ENCODE peak calls at places on chromosome 21, in eight cellular contexts. One of them, this sample, is unnamed.

GRCh38 chr21:42059141-42059540 is 12.0 kb upstream of the UMODL1 start:
- DNase-seq in body of pancreas: no peak
- DNase-seq in heart left ventricle: peak; percentile 51
- DNase-seq in ovary: no peak
- DNase-seq in sigmoid colon: no peak
- DNase-seq in GM12878: no peak
- DNase-seq in uterus: no peak
- DNase-seq in tibial nerve: no peak
- DNase-seq in this sample: no peak

GRCh38 chr21:41948901-41949300 is 4.9 kb downstream of the C2CD2 start:
- DNase-seq in body of pancreas: no peak
- DNase-seq in uterus: no peak
- DNase-seq in sigmoid colon: no peak
- DNase-seq in tibial nerve: no peak
- DNase-seq in ovary: no peak
- DNase-seq in heart left ventricle: no peak
- DNase-seq in GM12878: no peak
- DNase-seq in this sample: no peak

GRCh38 chr21:16535100-16535418 is 805.3 kb downstream of the USP25 start:
- DNase-seq in GM12878: no peak
- DNase-seq in heart left ventricle: peak; percentile 71
- DNase-seq in ovary: peak; percentile 91
- DNase-seq in sigmoid colon: peak; percentile 93
- DNase-seq in body of pancreas: peak; percentile 85
- DNase-seq in tibial nerve: peak; percentile 74
- DNase-seq in uterus: peak; percentile 93
- DNase-seq in this sample: peak; percentile 30

GRCh38 chr21:40631201-40631600 is 215.8 kb downstream of the DSCAM start:
- DNase-seq in uterus: no peak
- DNase-seq in tibial nerve: no peak
- DNase-seq in ovary: no peak
- DNase-seq in heart left ventricle: no peak
- DNase-seq in sigmoid colon: no peak
- DNase-seq in GM12878: no peak
- DNase-seq in body of pancreas: no peak
- DNase-seq in this sample: no peak

GRCh38 chr21:25994758-25995163 is 175.8 kb downstream of the APP start:
- DNase-seq in heart left ventricle: no peak
- DNase-seq in GM12878: no peak
- DNase-seq in uterus: no peak
- DNase-seq in sigmoid colon: no peak
- DNase-seq in body of pancreas: no peak
- DNase-seq in ovary: no peak
- DNase-seq in tibial nerve: no peak
- DNase-seq in this sample: no peak

GRCh38 chr21:41965447-41966340 is 11.9 kb upstream of the C2CD2 start:
- DNase-seq in sigmoid colon: no peak
- DNase-seq in ovary: peak; percentile 21
- DNase-seq in tibial nerve: no peak
- DNase-seq in GM12878: no peak
- DNase-seq in heart left ventricle: no peak
- DNase-seq in body of pancreas: no peak
- DNase-seq in uterus: peak; percentile 3
- DNase-seq in this sample: no peak

GRCh38 chr21:32198369-32198768 is 80.5 kb downstream of the MIS18A start:
- DNase-seq in heart left ventricle: no peak
- DNase-seq in uterus: no peak
- DNase-seq in body of pancreas: no peak
- DNase-seq in ovary: no peak
- DNase-seq in GM12878: no peak
- DNase-seq in sigmoid colon: no peak
- DNase-seq in tibial nerve: no peak
- DNase-seq in this sample: no peak

GRCh38 chr21:21688877-21689276 is 690.7 kb downstream of the NCAM2 start:
- DNase-seq in uterus: no peak
- DNase-seq in body of pancreas: no peak
- DNase-seq in heart left ventricle: peak; percentile 51
- DNase-seq in tibial nerve: no peak
- DNase-seq in ovary: no peak
- DNase-seq in GM12878: no peak
- DNase-seq in sigmoid colon: no peak
- DNase-seq in this sample: no peak

GRCh38 chr21:42578034-42578433 is 64.4 kb downstream of the SLC37A1 start:
- DNase-seq in GM12878: no peak
- DNase-seq in tibial nerve: no peak
- DNase-seq in sigmoid colon: peak; percentile 36
- DNase-seq in body of pancreas: no peak
- DNase-seq in heart left ventricle: no peak
- DNase-seq in ovary: peak; percentile 19
- DNase-seq in uterus: no peak
- DNase-seq in this sample: peak; percentile 2

GRCh38 chr21:7947422-7947821 is 2574.0 kb upstream of the TPTE start:
- DNase-seq in tibial nerve: no peak
- DNase-seq in body of pancreas: no peak
- DNase-seq in GM12878: no peak
- DNase-seq in sigmoid colon: no peak
- DNase-seq in uterus: no peak
- DNase-seq in heart left ventricle: no peak
- DNase-seq in ovary: no peak
- DNase-seq in this sample: no peak

GRCh38 chr21:7953058-7953457 is 2568.3 kb upstream of the TPTE start:
- DNase-seq in tibial nerve: no peak
- DNase-seq in body of pancreas: no peak
- DNase-seq in heart left ventricle: no peak
- DNase-seq in uterus: no peak
- DNase-seq in ovary: no peak
- DNase-seq in GM12878: no peak
- DNase-seq in sigmoid colon: no peak
- DNase-seq in this sample: no peak

GRCh38 chr21:7951854-7952519 is 2569.4 kb upstream of the TPTE start:
- DNase-seq in uterus: no peak
- DNase-seq in body of pancreas: no peak
- DNase-seq in heart left ventricle: no peak
- DNase-seq in sigmoid colon: no peak
- DNase-seq in tibial nerve: no peak
- DNase-seq in GM12878: no peak
- DNase-seq in ovary: no peak
- DNase-seq in this sample: no peak

GRCh38 chr21:7957713-7958064 is 2563.7 kb upstream of the TPTE start:
- DNase-seq in uterus: no peak
- DNase-seq in body of pancreas: no peak
- DNase-seq in ovary: no peak
- DNase-seq in tibial nerve: no peak
- DNase-seq in GM12878: no peak
- DNase-seq in sigmoid colon: no peak
- DNase-seq in heart left ventricle: no peak
- DNase-seq in this sample: no peak

GRCh38 chr21:7952648-7953047 is 2568.7 kb upstream of the TPTE start:
- DNase-seq in GM12878: no peak
- DNase-seq in tibial nerve: no peak
- DNase-seq in uterus: no peak
- DNase-seq in sigmoid colon: no peak
- DNase-seq in heart left ventricle: no peak
- DNase-seq in ovary: no peak
- DNase-seq in body of pancreas: no peak
- DNase-seq in this sample: no peak
- H3K9me3 ChIP-seq in GM12878: peaks cover 7% of the 10 kb centered on the region
- H3K9me3 ChIP-seq in tibial nerve: peaks cover 72% of the 10 kb centered on the region
- H3K9me3 ChIP-seq in uterus: peaks cover 24% of the 10 kb centered on the region
- H3K9me3 ChIP-seq in sigmoid colon: peaks cover 34% of the 10 kb centered on the region
- H3K9me3 ChIP-seq in heart left ventricle: peaks cover 12% of the 10 kb centered on the region
- H3K9me3 ChIP-seq in ovary: peaks cover 47% of the 10 kb centered on the region
- H3K9me3 ChIP-seq in body of pancreas: peaks cover 89% of the 10 kb centered on the region
- H3K9me3 ChIP-seq in this sample: peaks cover 72% of the 10 kb centered on the region

GRCh38 chr21:38500073-38500472 is 1.8 kb upstream of the ERG start:
- DNase-seq in heart left ventricle: no peak
- DNase-seq in uterus: no peak
- DNase-seq in tibial nerve: no peak
- DNase-seq in ovary: no peak
- DNase-seq in sigmoid colon: no peak
- DNase-seq in GM12878: no peak
- DNase-seq in body of pancreas: no peak
- DNase-seq in this sample: no peak
- TF ChIP-seq POLR2A in heart left ventricle: no peak
- TF ChIP-seq POLR2A in uterus: no peak
- TF ChIP-seq POLR2A in tibial nerve: no peak
- TF ChIP-seq POLR2A in ovary: no peak
- TF ChIP-seq POLR2A in sigmoid colon: no peak
- TF ChIP-seq POLR2A in GM12878: no peak
- TF ChIP-seq POLR2A in body of pancreas: no peak
- TF ChIP-seq POLR2A in this sample: no peak

DNA sequence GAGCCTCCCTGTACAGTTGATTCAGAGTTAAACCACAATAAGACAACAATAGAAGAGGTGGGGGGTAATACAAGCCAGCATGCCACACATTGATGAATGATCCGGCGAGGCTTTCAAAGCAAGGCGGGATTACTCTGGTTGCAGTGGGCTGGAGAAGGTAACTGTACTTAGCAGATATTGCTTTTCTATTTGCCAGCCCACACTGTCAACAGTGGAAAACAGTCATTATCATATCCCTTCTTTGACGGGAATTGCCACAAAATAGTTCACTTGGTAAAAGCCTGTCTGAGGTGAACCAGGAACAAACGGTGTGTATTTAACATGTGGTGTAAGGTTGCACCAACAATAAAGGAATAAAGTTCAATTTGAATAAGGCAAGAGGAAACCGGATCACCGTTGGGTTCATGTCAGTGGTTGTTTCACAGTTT is 5.8 kb upstream of the KCNJ15 start:
- DNase-seq in uterus: no peak
- DNase-seq in body of pancreas: no peak
- DNase-seq in tibial nerve: no peak
- DNase-seq in ovary: no peak
- DNase-seq in heart left ventricle: no peak
- DNase-seq in GM12878: no peak
- DNase-seq in sigmoid colon: no peak
- DNase-seq in this sample: no peak
- H3K9me3 ChIP-seq in uterus: no peaks in the 10 kb centered on the region
- H3K9me3 ChIP-seq in body of pancreas: no peaks in the 10 kb centered on the region
- H3K9me3 ChIP-seq in tibial nerve: no peaks in the 10 kb centered on the region
- H3K9me3 ChIP-seq in ovary: no peaks in the 10 kb centered on the region
- H3K9me3 ChIP-seq in heart left ventricle: no peaks in the 10 kb centered on the region
- H3K9me3 ChIP-seq in GM12878: no peaks in the 10 kb centered on the region
- H3K9me3 ChIP-seq in sigmoid colon: no peaks in the 10 kb centered on the region
- H3K9me3 ChIP-seq in this sample: no peaks in the 10 kb centered on the region

GRCh38 chr21:46297311-46298082 is 11.4 kb downstream of the YBEY start:
- DNase-seq in sigmoid colon: no peak
- DNase-seq in ovary: peak; percentile 55
- DNase-seq in tibial nerve: no peak
- DNase-seq in body of pancreas: no peak
- DNase-seq in heart left ventricle: peak; percentile 76
- DNase-seq in uterus: no peak
- DNase-seq in GM12878: no peak
- DNase-seq in this sample: no peak

GRCh38 chr21:46298083-46298412 is 11.9 kb downstream of the YBEY start:
- DNase-seq in GM12878: no peak
- DNase-seq in tibial nerve: no peak
- DNase-seq in ovary: no peak
- DNase-seq in sigmoid colon: no peak
- DNase-seq in body of pancreas: no peak
- DNase-seq in heart left ventricle: no peak
- DNase-seq in uterus: no peak
- DNase-seq in this sample: no peak

GRCh38 chr21:46294647-46295176 is 8.6 kb downstream of the YBEY start:
- DNase-seq in ovary: no peak
- DNase-seq in body of pancreas: no peak
- DNase-seq in tibial nerve: no peak
- DNase-seq in heart left ventricle: no peak
- DNase-seq in sigmoid colon: no peak
- DNase-seq in uterus: no peak
- DNase-seq in GM12878: no peak
- DNase-seq in this sample: no peak

GRCh38 chr21:46295177-46295711 is 9.1 kb downstream of the YBEY start:
- DNase-seq in GM12878: no peak
- DNase-seq in heart left ventricle: no peak
- DNase-seq in tibial nerve: no peak
- DNase-seq in sigmoid colon: no peak
- DNase-seq in ovary: no peak
- DNase-seq in body of pancreas: no peak
- DNase-seq in uterus: no peak
- DNase-seq in this sample: no peak

DNA sequence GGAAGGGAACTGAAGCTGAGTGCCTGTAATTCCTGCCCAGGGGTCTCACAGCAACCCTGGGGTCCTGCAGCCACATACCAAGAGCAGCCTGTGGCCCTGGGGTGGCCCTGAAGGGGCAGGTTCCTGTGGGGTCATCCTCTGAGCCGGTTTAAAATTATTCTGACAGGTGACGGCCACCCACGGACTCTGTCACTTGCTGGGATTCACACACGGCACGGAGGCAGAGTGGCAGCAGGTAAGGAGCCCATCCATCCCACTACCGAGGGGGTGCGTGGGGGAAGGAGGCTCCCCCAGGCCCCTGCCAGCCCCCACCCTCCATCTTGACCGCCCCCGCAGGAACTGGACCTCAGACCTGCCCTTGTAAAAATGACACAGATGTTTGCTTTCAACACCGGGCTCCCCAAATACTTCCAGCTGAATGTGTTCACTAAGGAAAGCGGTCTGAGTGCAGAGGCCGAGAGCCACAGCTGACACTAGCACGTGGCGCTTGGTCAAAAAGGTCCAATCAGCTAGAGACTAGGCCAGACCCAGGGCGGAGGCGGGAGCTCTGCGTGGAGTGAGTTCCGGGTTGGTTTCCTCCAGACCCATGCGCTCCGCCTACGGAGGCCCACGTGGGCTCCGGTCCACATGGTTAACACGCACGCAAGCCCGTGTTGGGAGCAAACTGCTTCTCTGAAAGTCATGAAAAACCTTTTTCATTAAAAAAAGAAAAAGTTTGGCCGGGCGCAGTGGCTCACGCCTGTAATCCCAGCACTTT is 10.0 kb downstream of the YBEY start:
- DNase-seq in body of pancreas: peak; percentile 76
- DNase-seq in heart left ventricle: peak; percentile 93
- DNase-seq in tibial nerve: peak; percentile 85
- DNase-seq in uterus: peak; percentile 80
- DNase-seq in ovary: peak; percentile 85
- DNase-seq in sigmoid colon: peak; percentile 95
- DNase-seq in GM12878: no peak
- DNase-seq in this sample: peak; percentile 70
- TF ChIP-seq POLR2A in body of pancreas: no peak
- TF ChIP-seq POLR2A in heart left ventricle: peak; percentile 29
- TF ChIP-seq POLR2A in tibial nerve: no peak
- TF ChIP-seq POLR2A in uterus: no peak
- TF ChIP-seq POLR2A in ovary: no peak
- TF ChIP-seq POLR2A in sigmoid colon: no peak
- TF ChIP-seq POLR2A in GM12878: no peak
- TF ChIP-seq POLR2A in this sample: no peak

This sample was measured in transverse colon.